ENCODE peak calls at places on chromosomes 7 and 10, in seven cellular contexts. Q is fibroblast of lung, K is neuronal stem cell, Z is heart left ventricle, X is spleen, A is T-helper 17 cell, J is lower lobe of right lung. G is an unnamed sample.

GRCh38 chr10:58152698-58153263 is 114.9 kb downstream of the IPMK start:
- DNase-seq in Q (peak; percentile 51), K (peak; percentile 39), Z (peak; percentile 36), X (no peak), A (no peak), J (peak; percentile 36), G (peak; percentile 51)

GRCh38 chr7:14754631-14755030 is 147.9 kb downstream of the DGKB start:
- DNase-seq in Q (peak; percentile 67), K (no peak), Z (no peak), X (no peak), A (no peak), J (no peak), G (no peak)

GRCh38 chr7:43787771-43788170 is 29.3 kb downstream of the BLVRA start:
- DNase-seq in Q (no peak), K (no peak), Z (no peak), X (no peak), A (no peak), J (no peak), G (no peak)

GRCh38 chr10:29858352-29859267 is 200.8 kb downstream of the JCAD start:
- DNase-seq in Q (peak; percentile 85), K (peak; percentile 46), Z (peak; percentile 78), X (no peak), A (no peak), J (peak; percentile 75), G (peak; percentile 79)

GRCh38 chr7:30977896-30978564 is 14.3 kb downstream of the GHRHR start:
- DNase-seq in Q (no peak), K (no peak), Z (peak; percentile 52), X (no peak), A (no peak), J (no peak), G (no peak)

GRCh38 chr7:115146148-115146547 is 224.3 kb downstream of the MDFIC start:
- DNase-seq in Q (no peak), K (no peak), Z (no peak), X (no peak), A (no peak), J (no peak), G (no peak)

GRCh38 chr10:128922172-128922571 is 544.9 kb upstream of the MGMT start:
- DNase-seq in Q (no peak), K (no peak), Z (peak; percentile 42), X (no peak), A (no peak), J (no peak), G (no peak)

GRCh38 chr10:78729810-78730209 is 339.0 kb upstream of the ZMIZ1 start:
- DNase-seq in Q (no peak), K (no peak), Z (no peak), X (no peak), A (no peak), J (no peak), G (no peak)

GRCh38 chr7:36601596-36601995 is 122.7 kb downstream of the AOAH start:
- DNase-seq in Q (peak; percentile 7), K (no peak), Z (no peak), X (no peak), A (no peak), J (no peak), G (no peak)

GRCh38 chr7:86629-87028 is 105.7 kb upstream of the FAM20C start:
- DNase-seq in Q (no peak), K (no peak), Z (no peak), X (no peak), A (no peak), J (no peak), G (no peak)

GRCh38 chr10:58158806-58159205 is 108.9 kb downstream of the IPMK start:
- DNase-seq in Q (peak; percentile 61), K (no peak), Z (no peak), X (no peak), A (no peak), J (no peak), G (peak; percentile 11)

GRCh38 chr7:151692721-151693120 is 173.0 kb upstream of the RHEB start:
- DNase-seq in Q (no peak), K (no peak), Z (peak; percentile 66), X (peak; percentile 57), A (no peak), J (no peak), G (no peak)

GRCh38 chr7:28530175-28531142 is 118.1 kb downstream of the CREB5 start:
- DNase-seq in Q (peak; percentile 31), K (no peak), Z (peak; percentile 68), X (no peak), A (no peak), J (peak; percentile 48), G (no peak)

GRCh38 chr10:11036424-11037011 is 18.8 kb downstream of the CELF2 start:
- DNase-seq in Q (peak; percentile 39), K (peak; percentile 33), Z (no peak), X (no peak), A (no peak), J (no peak), G (peak; percentile 26)

GRCh38 chr10:59234814-59235429 is 58.5 kb downstream of the PHYHIPL start:
- DNase-seq in Q (peak; percentile 45), K (no peak), Z (no peak), X (no peak), A (no peak), J (no peak), G (peak; percentile 1)

GRCh38 chr7:11818281-11818680 is 13.7 kb downstream of the THSD7A start:
- DNase-seq in Q (no peak), K (no peak), Z (no peak), X (no peak), A (no peak), J (no peak), G (no peak)

GRCh38 chr10:57955076-57955475 is 312.6 kb downstream of the IPMK start:
- DNase-seq in Q (peak; percentile 80), K (no peak), Z (no peak), X (no peak), A (no peak), J (no peak), G (no peak)

GRCh38 chr10:23088609-23089008 is 6.8 kb upstream of the MSRB2 start:
- DNase-seq in Q (no peak), K (no peak), Z (no peak), X (no peak), A (no peak), J (no peak), G (no peak)

GRCh38 chr10:66782776-66783175 is 143.1 kb upstream of the LRRTM3 start:
- DNase-seq in Q (peak; percentile 52), K (no peak), Z (no peak), X (no peak), A (no peak), J (no peak), G (no peak)

GRCh38 chr10:11824376-11824775 is 1.2 kb downstream of the PROSER2 start:
- DNase-seq in Q (peak; percentile 34), K (no peak), Z (no peak), X (no peak), A (no peak), J (no peak), G (no peak)

GRCh38 chr7:123011766-123012369 is 16.4 kb upstream of the TAS2R16 start:
- DNase-seq in Q (no peak), K (no peak), Z (no peak), X (no peak), A (no peak), J (no peak), G (no peak)

GRCh38 chr7:158137516-158138328 is 449.9 kb downstream of the PTPRN2 start:
- DNase-seq in Q (no peak), K (no peak), Z (no peak), X (peak; percentile 56), A (no peak), J (no peak), G (no peak)

GRCh38 chr7:158140538-158141220 is 446.9 kb downstream of the PTPRN2 start:
- DNase-seq in Q (no peak), K (no peak), Z (no peak), X (no peak), A (no peak), J (no peak), G (no peak)

GRCh38 chr7:158139499-158139898 is 448.1 kb downstream of the PTPRN2 start:
- DNase-seq in Q (no peak), K (no peak), Z (no peak), X (no peak), A (no peak), J (no peak), G (no peak)

GRCh38 chr7:158135931-158136330 is 451.7 kb downstream of the PTPRN2 start:
- DNase-seq in Q (no peak), K (no peak), Z (no peak), X (peak; percentile 64), A (no peak), J (no peak), G (no peak)

GRCh38 chr7:158138329-158138597 is 449.4 kb downstream of the PTPRN2 start:
- DNase-seq in Q (no peak), K (no peak), Z (no peak), X (no peak), A (no peak), J (no peak), G (no peak)
- H3K9me3 ChIP-seq in Q (no peaks in the 10 kb centered on the region), K (peaks cover 12% of the 10 kb centered on the region), Z (peaks cover 10% of the 10 kb centered on the region), X (peaks cover 7% of the 10 kb centered on the region), A (no peaks in the 10 kb centered on the region), J (no peaks in the 10 kb centered on the region), G (no peaks in the 10 kb centered on the region)

DNA sequence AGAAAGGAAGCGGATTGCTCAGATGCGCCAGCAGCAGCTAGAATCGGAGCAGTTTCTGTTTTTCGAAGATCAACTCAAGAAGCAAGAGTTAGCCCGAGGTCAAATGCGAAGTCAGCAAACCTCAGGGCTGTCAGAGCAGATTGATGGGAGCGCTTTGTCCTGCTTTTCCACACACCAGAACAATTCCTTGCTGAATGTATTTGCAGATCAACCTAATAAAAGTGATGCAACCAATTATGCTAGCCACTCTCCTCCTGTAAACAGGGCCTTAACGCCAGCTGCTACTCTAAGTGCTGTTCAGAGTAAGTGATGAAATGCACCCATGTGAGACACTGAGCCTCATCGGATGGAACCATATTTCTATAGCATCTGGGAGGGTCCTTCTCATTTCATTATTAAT is 33.1 kb downstream of the STAMBPL1 start:
- DNase-seq in Q (no peak), K (no peak), Z (no peak), X (no peak), A (no peak), J (no peak), G (no peak)
- H3K9me3 ChIP-seq in Q (no peaks in the 10 kb centered on the region), K (no peaks in the 10 kb centered on the region), Z (no peaks in the 10 kb centered on the region), X (no peaks in the 10 kb centered on the region), A (no peaks in the 10 kb centered on the region), J (no peaks in the 10 kb centered on the region), G (no peaks in the 10 kb centered on the region)

GRCh38 chr7:5093948-5094347 is 48.3 kb downstream of the RBAK start:
- DNase-seq in Q (no peak), K (no peak), Z (no peak), X (no peak), A (no peak), J (no peak), G (no peak)
- H3K9me3 ChIP-seq in Q (no peaks in the 10 kb centered on the region), K (peaks cover 4% of the 10 kb centered on the region), Z (peaks cover 25% of the 10 kb centered on the region), X (peaks cover 41% of the 10 kb centered on the region), A (no peaks in the 10 kb centered on the region), J (peaks cover 27% of the 10 kb centered on the region), G (peaks cover 23% of the 10 kb centered on the region)

GRCh38 chr10:101736666-101737065 is 39.2 kb downstream of the FGF8 start:
- DNase-seq in Q (no peak), K (no peak), Z (no peak), X (no peak), A (no peak), J (no peak), G (no peak)
- H3K9me3 ChIP-seq in Q (no peaks in the 10 kb centered on the region), K (peaks cover 3% of the 10 kb centered on the region), Z (no peaks in the 10 kb centered on the region), X (no peaks in the 10 kb centered on the region), A (no peaks in the 10 kb centered on the region), J (no peaks in the 10 kb centered on the region), G (no peaks in the 10 kb centered on the region)

GRCh38 chr7:158547817-158548216 is 39.8 kb downstream of the PTPRN2 start:
- DNase-seq in Q (no peak), K (no peak), Z (no peak), X (no peak), A (no peak), J (peak; percentile 37), G (no peak)
- H3K9me3 ChIP-seq in Q (no peaks in the 10 kb centered on the region), K (no peaks in the 10 kb centered on the region), Z (no peaks in the 10 kb centered on the region), X (no peaks in the 10 kb centered on the region), A (no peaks in the 10 kb centered on the region), J (no peaks in the 10 kb centered on the region), G (no peaks in the 10 kb centered on the region)

GRCh38 chr7:157609516-157609915 is 272.7 kb downstream of the DNAJB6 start:
- DNase-seq in Q (no peak), K (no peak), Z (no peak), X (peak; percentile 49), A (no peak), J (no peak), G (no peak)
- H3K9me3 ChIP-seq in Q (no peaks in the 10 kb centered on the region), K (peaks cover 5% of the 10 kb centered on the region), Z (no peaks in the 10 kb centered on the region), X (no peaks in the 10 kb centered on the region), A (no peaks in the 10 kb centered on the region), J (no peaks in the 10 kb centered on the region), G (no peaks in the 10 kb centered on the region)

G was measured in MG63.